ENCODE peak calls at places on chromosome 3, in six cellular contexts. One of them, this sample, is unnamed.

GRCh38 chr3:196969001-196969659 is 497 bp upstream of the PIGZ start:
- DNase-seq in heart right ventricle: peak
- DNase-seq in astrocyte: no peak
- DNase-seq in heart left ventricle: peak
- DNase-seq in brain microvascular endothelial cell: no peak
- DNase-seq in breast epithelium: no peak
- DNase-seq in this sample: no peak

GRCh38 chr3:37221407-37221806 is 47.0 kb upstream of the LRRFIP2 start:
- DNase-seq in astrocyte: peak
- DNase-seq in breast epithelium: no peak
- DNase-seq in heart right ventricle: no peak
- DNase-seq in brain microvascular endothelial cell: peak
- DNase-seq in heart left ventricle: no peak
- DNase-seq in this sample: no peak

GRCh38 chr3:183253961-183254815 is 1.1 kb downstream of the B3GNT5 start:
- DNase-seq in astrocyte: peak
- DNase-seq in breast epithelium: no peak
- DNase-seq in heart right ventricle: peak
- DNase-seq in brain microvascular endothelial cell: no peak
- DNase-seq in heart left ventricle: peak
- DNase-seq in this sample: no peak

GRCh38 chr3:19945405-19946290 is 1.2 kb upstream of the RAB5A start:
- DNase-seq in astrocyte: no peak
- DNase-seq in brain microvascular endothelial cell: no peak
- DNase-seq in heart right ventricle: no peak
- DNase-seq in heart left ventricle: peak
- DNase-seq in breast epithelium: no peak
- DNase-seq in this sample: no peak

GRCh38 chr3:141250342-141250741 is 18.7 kb downstream of the PXYLP1 start:
- DNase-seq in breast epithelium: no peak
- DNase-seq in heart left ventricle: no peak
- DNase-seq in heart right ventricle: no peak
- DNase-seq in brain microvascular endothelial cell: no peak
- DNase-seq in astrocyte: no peak
- DNase-seq in this sample: no peak

GRCh38 chr3:36774072-36774471 is 9.7 kb upstream of the DCLK3 start:
- DNase-seq in astrocyte: no peak
- DNase-seq in breast epithelium: no peak
- DNase-seq in heart left ventricle: no peak
- DNase-seq in brain microvascular endothelial cell: peak
- DNase-seq in heart right ventricle: no peak
- DNase-seq in this sample: no peak

GRCh38 chr3:65660000-65660598 is 378.6 kb downstream of the MAGI1 start:
- DNase-seq in brain microvascular endothelial cell: no peak
- DNase-seq in heart right ventricle: no peak
- DNase-seq in astrocyte: no peak
- DNase-seq in breast epithelium: no peak
- DNase-seq in heart left ventricle: no peak
- DNase-seq in this sample: no peak

GRCh38 chr3:182235504-182235903 is 523.8 kb downstream of the SOX2 start:
- DNase-seq in heart right ventricle: no peak
- DNase-seq in breast epithelium: no peak
- DNase-seq in heart left ventricle: no peak
- DNase-seq in astrocyte: no peak
- DNase-seq in brain microvascular endothelial cell: no peak
- DNase-seq in this sample: no peak

GRCh38 chr3:131072845-131073244 is 46.2 kb downstream of the NEK11 start:
- DNase-seq in breast epithelium: no peak
- DNase-seq in brain microvascular endothelial cell: peak
- DNase-seq in astrocyte: peak
- DNase-seq in heart right ventricle: peak
- DNase-seq in heart left ventricle: peak
- DNase-seq in this sample: no peak

GRCh38 chr3:126546013-126546412 is 12.7 kb downstream of the C3orf22 start:
- DNase-seq in breast epithelium: peak
- DNase-seq in heart left ventricle: no peak
- DNase-seq in brain microvascular endothelial cell: no peak
- DNase-seq in heart right ventricle: no peak
- DNase-seq in astrocyte: no peak
- DNase-seq in this sample: no peak

GRCh38 chr3:102078864-102079808 is 229.8 kb downstream of the NFKBIZ start:
- DNase-seq in heart left ventricle: no peak
- DNase-seq in heart right ventricle: no peak
- DNase-seq in astrocyte: no peak
- DNase-seq in breast epithelium: no peak
- DNase-seq in brain microvascular endothelial cell: no peak
- DNase-seq in this sample: no peak

GRCh38 chr3:111712294-111713180 is 117.4 kb upstream of the ZBED2 start:
- DNase-seq in heart right ventricle: peak
- DNase-seq in astrocyte: peak
- DNase-seq in heart left ventricle: peak
- DNase-seq in breast epithelium: no peak
- DNase-seq in brain microvascular endothelial cell: no peak
- DNase-seq in this sample: no peak

GRCh38 chr3:45125550-45126026 is 20.6 kb downstream of the CDCP1 start:
- DNase-seq in heart left ventricle: peak
- DNase-seq in breast epithelium: no peak
- DNase-seq in astrocyte: no peak
- DNase-seq in heart right ventricle: peak
- DNase-seq in brain microvascular endothelial cell: no peak
- DNase-seq in this sample: no peak

GRCh38 chr3:45123841-45124269 is 22.3 kb downstream of the CDCP1 start:
- DNase-seq in astrocyte: peak
- DNase-seq in breast epithelium: no peak
- DNase-seq in brain microvascular endothelial cell: no peak
- DNase-seq in heart right ventricle: no peak
- DNase-seq in heart left ventricle: no peak
- DNase-seq in this sample: no peak

GRCh38 chr3:45124379-45124778 is 21.8 kb downstream of the CDCP1 start:
- DNase-seq in astrocyte: peak
- DNase-seq in breast epithelium: no peak
- DNase-seq in brain microvascular endothelial cell: peak
- DNase-seq in heart right ventricle: no peak
- DNase-seq in heart left ventricle: no peak
- DNase-seq in this sample: no peak

GRCh38 chr3:45126730-45127129 is 19.4 kb downstream of the CDCP1 start:
- DNase-seq in astrocyte: no peak
- DNase-seq in heart right ventricle: no peak
- DNase-seq in breast epithelium: no peak
- DNase-seq in heart left ventricle: no peak
- DNase-seq in brain microvascular endothelial cell: no peak
- DNase-seq in this sample: no peak

GRCh38 chr3:45124956-45125355 is 21.2 kb downstream of the CDCP1 start:
- DNase-seq in heart left ventricle: no peak
- DNase-seq in brain microvascular endothelial cell: no peak
- DNase-seq in heart right ventricle: no peak
- DNase-seq in astrocyte: no peak
- DNase-seq in breast epithelium: no peak
- DNase-seq in this sample: no peak
- H3K27ac ChIP-seq in heart left ventricle: no peak
- H3K27ac ChIP-seq in brain microvascular endothelial cell: no peak
- H3K27ac ChIP-seq in heart right ventricle: no peak
- H3K27ac ChIP-seq in astrocyte: peak
- H3K27ac ChIP-seq in breast epithelium: no peak
- H3K27ac ChIP-seq in this sample: no peak

GRCh38 chr3:42983927-42984326 is 4.8 kb downstream of the GASK1A start:
- DNase-seq in heart left ventricle: no peak
- DNase-seq in heart right ventricle: no peak
- DNase-seq in breast epithelium: no peak
- DNase-seq in astrocyte: no peak
- DNase-seq in brain microvascular endothelial cell: no peak
- DNase-seq in this sample: no peak

GRCh38 chr3:42979044-42979962 is at the start of gene GASK1A:
- DNase-seq in brain microvascular endothelial cell: no peak
- DNase-seq in heart right ventricle: peak
- DNase-seq in astrocyte: no peak
- DNase-seq in breast epithelium: peak
- DNase-seq in heart left ventricle: peak
- DNase-seq in this sample: no peak

GRCh38 chr3:42982645-42983412 is 3.7 kb downstream of the GASK1A start:
- DNase-seq in brain microvascular endothelial cell: no peak
- DNase-seq in heart right ventricle: no peak
- DNase-seq in heart left ventricle: no peak
- DNase-seq in breast epithelium: no peak
- DNase-seq in astrocyte: no peak
- DNase-seq in this sample: no peak

GRCh38 chr3:42980909-42981308 is 1.8 kb downstream of the GASK1A start:
- DNase-seq in brain microvascular endothelial cell: no peak
- DNase-seq in heart left ventricle: no peak
- DNase-seq in heart right ventricle: no peak
- DNase-seq in astrocyte: no peak
- DNase-seq in breast epithelium: peak
- DNase-seq in this sample: no peak

DNA sequence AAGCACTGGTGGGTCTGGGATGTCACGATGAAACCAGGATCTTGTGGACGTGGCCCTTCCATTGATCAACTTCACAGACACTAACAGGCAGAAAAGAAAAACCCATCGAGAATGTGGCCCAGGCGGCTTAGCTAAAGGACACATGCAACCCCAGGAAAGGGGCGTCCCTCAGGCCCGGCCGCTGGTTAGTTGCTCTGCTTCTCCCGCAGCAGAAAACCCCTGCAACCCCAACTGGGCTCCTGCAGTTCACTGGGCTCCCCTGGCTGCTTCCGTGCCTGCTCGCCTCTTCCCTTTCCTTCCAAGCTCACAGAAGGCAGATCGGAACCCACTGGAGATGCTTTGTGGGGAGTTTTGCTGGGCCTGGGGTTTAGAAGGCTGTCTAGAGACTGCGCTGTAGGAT is 1.1 kb downstream of the GASK1A start:
- DNase-seq in heart right ventricle: no peak
- DNase-seq in breast epithelium: no peak
- DNase-seq in heart left ventricle: no peak
- DNase-seq in astrocyte: no peak
- DNase-seq in brain microvascular endothelial cell: no peak
- DNase-seq in this sample: no peak
- H3K4me3 ChIP-seq in heart right ventricle: no peak
- H3K4me3 ChIP-seq in breast epithelium: peak
- H3K4me3 ChIP-seq in heart left ventricle: no peak
- H3K4me3 ChIP-seq in astrocyte: no peak
- H3K4me3 ChIP-seq in brain microvascular endothelial cell: no peak
- H3K4me3 ChIP-seq in this sample: peak

GRCh38 chr3:53161345-53161819 is 373 bp downstream of the PRKCD start:
- DNase-seq in heart right ventricle: peak
- DNase-seq in brain microvascular endothelial cell: no peak
- DNase-seq in astrocyte: no peak
- DNase-seq in breast epithelium: no peak
- DNase-seq in heart left ventricle: peak
- DNase-seq in this sample: no peak

GRCh38 chr3:53160335-53160659 is 712 bp upstream of the PRKCD start:
- DNase-seq in astrocyte: no peak
- DNase-seq in breast epithelium: no peak
- DNase-seq in brain microvascular endothelial cell: no peak
- DNase-seq in heart right ventricle: no peak
- DNase-seq in heart left ventricle: no peak
- DNase-seq in this sample: no peak

GRCh38 chr3:53161820-53162671 is 1.0 kb downstream of the PRKCD start:
- DNase-seq in breast epithelium: no peak
- DNase-seq in heart left ventricle: peak
- DNase-seq in brain microvascular endothelial cell: no peak
- DNase-seq in astrocyte: no peak
- DNase-seq in heart right ventricle: peak
- DNase-seq in this sample: no peak

GRCh38 chr3:53159415-53160135 is 1.4 kb upstream of the PRKCD start:
- DNase-seq in breast epithelium: no peak
- DNase-seq in brain microvascular endothelial cell: no peak
- DNase-seq in heart left ventricle: peak
- DNase-seq in astrocyte: no peak
- DNase-seq in heart right ventricle: peak
- DNase-seq in this sample: no peak

DNA sequence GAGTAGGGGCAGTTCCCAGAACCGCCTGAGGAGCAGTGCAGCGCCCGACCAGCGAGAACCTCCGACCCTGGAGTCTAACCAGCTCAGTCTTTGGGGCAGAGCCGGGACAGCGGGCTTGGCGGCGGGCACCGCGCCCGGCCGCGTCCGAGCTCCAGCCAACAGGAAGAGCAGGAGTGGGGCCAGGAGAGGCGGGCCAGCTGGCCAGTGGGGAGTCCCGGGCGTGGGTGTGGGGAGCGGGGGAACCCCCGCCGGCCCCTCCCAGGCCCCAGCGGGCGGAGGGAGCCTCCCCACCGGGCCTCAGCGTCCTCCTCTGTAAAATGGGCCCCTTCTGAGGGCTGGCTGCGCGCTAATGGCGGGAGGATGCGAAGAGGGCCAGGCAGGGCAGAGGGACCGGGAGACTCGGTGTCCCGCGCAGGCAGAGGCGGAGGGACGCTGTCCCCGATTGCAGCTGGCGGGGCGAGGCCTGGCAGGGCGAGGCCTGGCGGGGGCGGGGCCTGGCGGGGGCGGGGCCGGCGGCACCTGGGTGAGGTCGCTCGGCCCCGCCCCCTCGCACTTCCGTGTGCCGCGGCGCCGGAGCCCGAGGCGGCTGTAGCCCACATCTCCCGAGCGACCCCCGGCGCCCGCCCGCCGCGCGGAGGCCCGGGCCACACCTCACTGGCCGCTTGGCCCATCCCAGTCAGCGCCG is at the start of gene PRKCD:
- DNase-seq in heart left ventricle: peak
- DNase-seq in breast epithelium: peak
- DNase-seq in heart right ventricle: peak
- DNase-seq in astrocyte: peak
- DNase-seq in brain microvascular endothelial cell: peak
- DNase-seq in this sample: peak
- TF ChIP-seq CTCF in heart left ventricle: peak
- TF ChIP-seq CTCF in breast epithelium: no peak
- TF ChIP-seq CTCF in heart right ventricle: peak
- TF ChIP-seq CTCF in astrocyte: no peak
- TF ChIP-seq CTCF in brain microvascular endothelial cell: peak
- TF ChIP-seq CTCF in this sample: peak

GRCh38 chr3:189771842-189772494 is 140.8 kb downstream of the TP63 start:
- DNase-seq in heart left ventricle: no peak
- DNase-seq in breast epithelium: no peak
- DNase-seq in astrocyte: peak
- DNase-seq in brain microvascular endothelial cell: no peak
- DNase-seq in heart right ventricle: no peak
- DNase-seq in this sample: no peak
- H3K27ac ChIP-seq in heart left ventricle: no peak
- H3K27ac ChIP-seq in breast epithelium: no peak
- H3K27ac ChIP-seq in astrocyte: no peak
- H3K27ac ChIP-seq in brain microvascular endothelial cell: no peak
- H3K27ac ChIP-seq in heart right ventricle: no peak
- H3K27ac ChIP-seq in this sample: no peak

DNA sequence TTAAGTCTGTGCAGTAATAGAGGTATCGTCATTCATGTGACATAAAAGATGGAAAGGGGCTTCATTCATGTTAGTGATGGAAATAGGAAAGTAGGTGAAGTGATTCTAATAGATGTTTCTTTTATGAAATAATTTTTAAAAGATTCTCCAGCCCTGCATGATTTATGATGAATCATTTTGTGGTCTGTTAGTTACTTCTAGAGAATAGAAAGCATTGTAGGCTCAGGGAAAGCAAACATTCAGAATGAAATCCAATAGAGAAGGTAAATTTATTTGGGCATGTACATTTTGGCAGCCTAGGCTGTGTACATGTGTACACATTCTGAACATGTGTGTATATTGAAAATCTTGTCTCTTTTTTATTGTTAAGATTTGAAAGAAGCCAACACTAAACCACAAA is 23.1 kb downstream of the PPARG start:
- DNase-seq in astrocyte: no peak
- DNase-seq in breast epithelium: no peak
- DNase-seq in heart left ventricle: no peak
- DNase-seq in brain microvascular endothelial cell: no peak
- DNase-seq in heart right ventricle: no peak
- DNase-seq in this sample: no peak
- H3K4me3 ChIP-seq in astrocyte: no peak
- H3K4me3 ChIP-seq in breast epithelium: no peak
- H3K4me3 ChIP-seq in heart left ventricle: no peak
- H3K4me3 ChIP-seq in brain microvascular endothelial cell: no peak
- H3K4me3 ChIP-seq in heart right ventricle: no peak
- H3K4me3 ChIP-seq in this sample: no peak

This sample was measured in thoracic aorta.